ENCODE peak calls at places on chromosomes 16 and 17, in ten cellular contexts. V is IMR-90, Z is Karpas-422, N is HCT116, J is fibroblast of lung, L is neural progenitor cell, F is mesendoderm, B is endothelial cell of umbilical vein, T is mesenchymal stem cell, W is adipocyte. A is an unnamed sample.

GRCh38 chr16:85770741-85771140 is 19.8 kb upstream of the C16orf74 start:
- DNase-seq in T (no peak), B (no peak), Z (no peak), L (no peak), N (no peak), F (no peak), V (no peak), J (no peak), W (no peak), A (no peak)

GRCh38 chr16:77332792-77333191 is 102.0 kb downstream of the ADAMTS18 start:
- DNase-seq in J (no peak), W (no peak), N (no peak), L (no peak), Z (no peak), B (no peak), V (no peak), T (no peak), F (no peak), A (no peak)

GRCh38 chr16:51431517-51432241 is 280.6 kb upstream of the SALL1 start:
- DNase-seq in B (no peak), V (peak), L (peak), N (no peak), W (peak), J (peak), F (peak), T (peak), Z (no peak), A (no peak)

GRCh38 chr17:48642059-48642842 is 16.1 kb upstream of the HOXB9 start:
- DNase-seq in J (no peak), V (no peak), F (peak), W (no peak), N (no peak), Z (no peak), B (no peak), T (peak), L (peak), A (no peak)

GRCh38 chr17:80892900-80893603 is 98.6 kb upstream of the CHMP6 start:
- DNase-seq in Z (no peak), F (no peak), J (peak), V (peak), B (peak), N (peak), L (no peak), T (peak), W (peak), A (no peak)

GRCh38 chr16:11613381-11614303 is 26.9 kb upstream of the LITAF start:
- DNase-seq in W (no peak), B (no peak), F (no peak), T (peak), L (no peak), J (peak), N (no peak), V (no peak), Z (no peak), A (no peak)

GRCh38 chr16:54930034-54930938 is at the start of gene IRX5:
- DNase-seq in J (peak), W (peak), L (peak), Z (peak), B (peak), T (peak), F (peak), N (peak), V (peak), A (peak)

GRCh38 chr17:71052971-71053370 is 883.6 kb downstream of the KCNJ2 start:
- DNase-seq in W (no peak), N (no peak), L (no peak), T (no peak), V (no peak), B (no peak), F (no peak), Z (no peak), J (no peak), A (no peak)

GRCh38 chr17:50692448-50693040 is 15.2 kb downstream of the ANKRD40 start:
- DNase-seq in B (no peak), N (no peak), Z (no peak), L (no peak), W (no peak), T (no peak), J (no peak), V (no peak), F (no peak), A (no peak)

GRCh38 chr17:39096435-39097158 is 54.8 kb downstream of the PLXDC1 start:
- DNase-seq in Z (no peak), W (no peak), J (no peak), F (no peak), V (no peak), B (no peak), L (no peak), T (no peak), N (no peak), A (peak)

GRCh38 chr17:42017866-42018200 is 594 bp upstream of the DNAJC7 start:
- DNase-seq in V (no peak), W (no peak), B (no peak), N (no peak), T (no peak), F (peak), Z (no peak), J (no peak), L (peak), A (no peak)

GRCh38 chr16:89710709-89711564 is 9.4 kb upstream of the SPATA2L start:
- DNase-seq in Z (no peak), N (no peak), B (no peak), L (peak), V (no peak), W (no peak), F (peak), T (no peak), J (no peak), A (no peak)

DNA sequence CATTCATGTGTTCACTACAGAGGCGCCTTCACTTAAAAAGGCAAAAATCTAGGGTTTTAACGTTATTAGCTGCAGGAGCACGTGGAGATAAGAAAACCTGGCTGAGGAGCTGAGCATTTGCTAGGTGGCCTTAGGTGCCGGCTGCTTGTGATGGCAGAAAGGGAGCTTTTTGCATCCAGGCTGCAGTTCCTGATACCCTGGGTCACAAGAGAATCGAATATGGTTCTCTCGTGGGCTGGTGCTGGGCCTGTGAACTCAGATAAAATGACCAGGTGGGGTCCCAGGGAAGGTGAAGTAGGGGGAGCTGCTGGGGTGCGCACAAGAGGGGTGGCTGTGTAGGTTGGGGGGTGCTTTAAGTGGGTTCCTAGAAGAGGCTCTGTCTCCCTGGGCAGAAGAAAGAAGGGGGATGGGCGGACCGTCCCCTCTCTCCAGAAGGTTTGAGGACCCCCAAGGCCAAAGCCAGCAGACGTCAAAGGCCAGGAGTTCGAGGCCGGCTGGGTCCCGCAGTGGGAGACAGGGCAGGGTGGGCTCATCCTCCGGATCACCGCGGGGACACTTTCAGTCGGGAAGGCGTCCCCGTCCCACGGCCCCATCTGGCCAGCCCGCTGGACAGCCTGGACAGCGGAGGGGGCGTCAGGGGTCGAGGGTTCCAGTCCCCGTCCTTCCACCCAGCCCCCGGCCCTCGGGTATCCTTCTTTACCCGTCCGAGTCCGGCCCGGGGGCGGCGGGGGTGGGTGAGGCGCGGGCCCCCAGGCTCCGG is 740 bp upstream of the CMIP start:
- DNase-seq in J (no peak), B (no peak), W (no peak), T (no peak), L (no peak), F (no peak), V (no peak), Z (no peak), N (no peak), A (no peak)
- H3K4me3 ChIP-seq in J (peak), B (peak), W (peak), T (peak), L (peak), F (peak), V (peak), Z (peak), N (peak), A (peak)

GRCh38 chr17:74972107-74972972 is at the start of gene HID1:
- DNase-seq in L (peak), B (peak), Z (peak), W (peak), V (no peak), F (peak), J (no peak), T (no peak), N (no peak), A (peak)
- H3K9ac ChIP-seq in L (no peak), B (peak), Z (no peak), W (no peak), V (no peak), F (peak), J (no peak), T (no peak), N (peak), A (peak)

GRCh38 chr16:15672514-15673167 is 22.6 kb downstream of the NDE1 start:
- DNase-seq in L (no peak), V (peak), T (peak), J (peak), Z (no peak), B (peak), N (no peak), F (peak), W (peak), A (peak)
- H3K4me3 ChIP-seq in L (no peak), V (no peak), T (no peak), J (peak), Z (no peak), B (no peak), N (no peak), F (no peak), W (peak), A (no peak)

GRCh38 chr16:2210009-2210332 is 692 bp downstream of the BRICD5 start:
- DNase-seq in V (no peak), W (no peak), Z (no peak), J (no peak), T (no peak), B (no peak), F (no peak), N (no peak), L (no peak), A (no peak)
- H3K9ac ChIP-seq in V (no peak), W (no peak), Z (no peak), J (no peak), T (no peak), B (no peak), F (no peak), N (no peak), L (no peak), A (no peak)